ENCODE peak calls at places on chromosomes 1 and 21, in four cellular contexts. H, E, S and A are unnamed samples.

GRCh38 chr1:27060879-27061278 is 48.2 kb upstream of the TENT5B start:
- DNase-seq in E (no peak), S (no peak), H (no peak), A (no peak)

GRCh38 chr21:45329261-45330074 is 41.8 kb upstream of the POFUT2 start:
- DNase-seq in H (no peak), E (no peak), S (no peak), A (no peak)

GRCh38 chr1:153611024-153611352 is 1.9 kb downstream of the S100A16 start:
- DNase-seq in E (no peak), H (no peak), S (no peak), A (no peak)

GRCh38 chr1:182235952-182236650 is 155.5 kb downstream of the GLUL start:
- DNase-seq in S (no peak), E (peak), H (no peak), A (no peak)

GRCh38 chr1:248849152-248849551 is 9.7 kb downstream of the ZNF692 start:
- DNase-seq in H (no peak), S (no peak), E (no peak), A (no peak)

GRCh38 chr1:84301759-84302380 is 362 bp downstream of the SAMD13 start:
- DNase-seq in H (no peak), E (no peak), S (no peak), A (no peak)

GRCh38 chr1:25654109-25654660 is 37.6 kb downstream of the MAN1C1 start:
- DNase-seq in H (no peak), S (no peak), E (no peak), A (no peak)

GRCh38 chr1:235366286-235366685 is 941 bp upstream of the TBCE start:
- DNase-seq in H (no peak), E (peak), S (no peak), A (no peak)

GRCh38 chr1:155966135-155966534 is 12.2 kb downstream of the ARHGEF2 start:
- DNase-seq in S (no peak), H (no peak), E (no peak), A (no peak)

GRCh38 chr1:155960081-155960745 is 18.1 kb downstream of the ARHGEF2 start:
- DNase-seq in H (no peak), S (no peak), E (no peak), A (no peak)

GRCh38 chr1:155964193-155964592 is 14.2 kb downstream of the ARHGEF2 start:
- DNase-seq in S (no peak), E (no peak), H (no peak), A (no peak)

GRCh38 chr1:155962599-155963211 is 15.6 kb downstream of the ARHGEF2 start:
- DNase-seq in S (no peak), H (no peak), E (no peak), A (no peak)

DNA sequence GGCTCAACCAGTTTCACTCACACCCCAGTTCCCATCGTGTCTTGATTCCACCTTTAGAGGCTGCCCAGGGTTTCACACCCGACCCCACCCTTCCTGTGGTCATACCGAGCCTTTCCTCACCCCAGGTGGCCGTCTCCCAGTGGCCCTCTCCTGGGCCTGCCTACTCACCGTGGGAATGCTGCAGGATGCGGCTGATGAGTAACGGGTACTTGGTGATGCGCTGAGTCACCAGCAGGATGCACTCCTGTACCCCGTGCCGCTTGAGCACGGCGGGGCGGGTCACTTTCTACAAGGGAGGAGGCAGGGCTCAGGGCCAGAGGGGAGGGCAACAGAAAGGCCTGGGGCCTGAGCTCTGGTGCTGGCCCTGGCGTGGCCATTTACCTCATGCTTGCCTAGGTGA is 16.4 kb downstream of the ARHGEF2 start:
- DNase-seq in S (no peak), E (no peak), H (no peak), A (no peak)
- TF ChIP-seq POLR2AphosphoS5 in S (no peak), E (no peak), H (no peak), A (no peak)

GRCh38 chr1:201693019-201693372 is 136.0 kb upstream of the IPO9 start:
- DNase-seq in S (no peak), H (no peak), E (no peak), A (no peak)

GRCh38 chr1:201694615-201695335 is 134.2 kb upstream of the IPO9 start:
- DNase-seq in H (no peak), S (no peak), E (no peak), A (no peak)

GRCh38 chr1:201695607-201696006 is 133.3 kb upstream of the IPO9 start:
- DNase-seq in H (no peak), E (no peak), S (no peak), A (no peak)

GRCh38 chr1:201692307-201693018 is 136.5 kb upstream of the IPO9 start:
- DNase-seq in E (no peak), H (no peak), S (no peak), A (no peak)

DNA sequence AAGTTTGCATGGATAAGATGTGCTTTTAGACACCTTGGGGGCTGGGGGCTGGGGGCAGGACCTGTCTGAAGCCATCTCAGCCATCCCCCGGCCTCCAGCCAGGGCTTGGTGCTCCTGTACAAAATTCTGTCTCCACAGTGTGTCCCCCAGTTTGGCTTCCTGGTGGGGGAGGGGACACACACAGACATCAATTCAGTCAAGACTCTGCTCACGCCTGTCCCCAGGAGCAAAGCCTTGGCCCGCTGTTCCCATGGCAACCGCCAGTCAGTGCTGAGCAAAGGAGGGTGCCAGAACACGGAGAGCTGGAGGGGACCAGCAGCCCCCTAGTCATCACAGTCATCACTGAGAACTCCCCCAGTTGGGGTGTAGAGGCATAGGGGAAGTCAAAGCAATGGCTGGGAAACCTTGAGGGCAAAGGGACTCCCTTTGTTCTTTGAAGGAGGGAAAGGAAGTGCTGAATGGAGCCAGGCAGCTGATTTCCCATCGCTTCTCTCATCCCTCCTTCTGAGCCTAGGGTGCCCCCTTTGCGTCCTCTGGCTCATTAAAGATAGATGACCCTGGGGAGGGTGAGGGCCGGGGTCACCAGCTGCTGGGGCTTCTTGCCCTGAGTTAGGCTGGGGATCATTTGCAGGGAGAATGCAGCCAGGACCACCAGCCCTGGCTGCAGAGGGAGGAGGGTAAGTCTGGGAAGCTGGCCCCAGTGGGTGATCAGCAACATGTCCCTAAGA is 134.9 kb upstream of the IPO9 start:
- DNase-seq in H (no peak), E (no peak), S (no peak), A (no peak)
- TF ChIP-seq TAF1 in H (no peak), E (no peak), S (no peak), A (no peak)

DNA sequence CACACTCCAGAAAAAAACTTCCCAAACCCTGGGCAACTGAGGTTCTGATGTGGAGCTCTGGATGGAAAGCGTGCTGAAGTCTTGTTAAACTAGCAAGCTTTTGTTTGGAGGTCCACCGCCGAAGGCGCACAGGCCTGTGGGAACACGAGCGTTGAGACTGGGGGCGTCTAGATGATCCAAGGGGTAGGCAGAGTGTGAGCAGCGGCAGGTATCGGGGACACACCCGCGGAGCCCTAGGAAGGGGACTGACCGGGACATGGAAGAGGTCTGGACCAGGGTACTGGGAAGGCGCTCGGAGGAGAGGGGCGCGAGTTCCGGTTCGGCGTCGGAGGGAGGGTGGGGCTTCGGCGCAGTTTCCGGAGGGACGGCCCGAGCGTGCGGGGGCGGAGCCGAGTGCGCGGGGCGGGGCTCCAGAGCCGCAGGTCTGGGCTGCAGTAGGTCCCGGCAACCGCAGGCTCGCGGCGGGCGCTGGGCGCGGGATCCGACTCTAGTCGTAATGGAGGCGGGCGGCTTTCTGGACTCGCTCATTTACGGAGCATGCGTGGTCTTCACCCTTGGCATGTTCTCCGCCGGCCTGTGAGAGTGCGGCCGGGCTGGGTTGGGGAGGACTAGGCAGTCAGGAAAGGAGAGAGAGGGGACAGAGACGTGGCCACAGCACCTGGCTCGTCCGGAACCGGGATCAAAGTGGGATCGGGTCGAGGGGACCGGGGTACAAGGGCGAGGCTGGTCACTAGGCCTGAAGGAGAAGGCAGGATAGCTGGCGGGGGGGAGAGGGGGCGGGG is at the start of gene SLC50A1:
- DNase-seq in S (peak), H (peak), E (peak), A (peak)
- TF ChIP-seq POLR2A in S (no peak), H (peak), E (peak), A (peak)

GRCh38 chr1:210241121-210241520 is 8.5 kb downstream of the SERTAD4 start:
- DNase-seq in E (no peak), S (no peak), H (no peak), A (no peak)

GRCh38 chr1:210236840-210237409 is 4.3 kb downstream of the SERTAD4 start:
- DNase-seq in S (no peak), H (no peak), E (no peak), A (no peak)

GRCh38 chr1:210237981-210238380 is 5.4 kb downstream of the SERTAD4 start:
- DNase-seq in E (no peak), H (no peak), S (no peak), A (no peak)

GRCh38 chr1:210237514-210237913 is 4.9 kb downstream of the SERTAD4 start:
- DNase-seq in H (no peak), S (no peak), E (no peak), A (no peak)

GRCh38 chr1:210239295-210240155 is 6.9 kb downstream of the SERTAD4 start:
- DNase-seq in E (no peak), S (no peak), H (no peak), A (no peak)
- TF ChIP-seq POLR2AphosphoS5 in E (no peak), S (no peak), H (no peak), A (no peak)